ENCODE peak calls at places on chromosome 18, in six cellular contexts. W, J, P, X, I and L are unnamed samples.
A peak's percentile ranks its signal among the peaks of the same experiment; 100 is the strongest.

GRCh38 chr18:79399275-79400081 is 3.7 kb downstream of the NFATC1 start:
- DNase-seq in W (no peak), J (peak; percentile 25), P (no peak), X (no peak), I (no peak), L (no peak)

GRCh38 chr18:44781890-44782289 is 101.2 kb downstream of the SETBP1 start:
- DNase-seq in W (no peak), J (no peak), P (no peak), X (no peak), I (no peak), L (peak; percentile 11)

GRCh38 chr18:46009158-46009866 is 42.2 kb upstream of the EPG5 start:
- DNase-seq in W (no peak), J (no peak), P (no peak), X (no peak), I (no peak), L (no peak)

GRCh38 chr18:76827205-76827885 is 5.0 kb downstream of the ZNF236 start:
- DNase-seq in W (no peak), J (no peak), P (no peak), X (no peak), I (no peak), L (no peak)

GRCh38 chr18:47283476-47283875 is 32.0 kb upstream of the SKOR2 start:
- DNase-seq in W (no peak), J (peak; percentile 25), P (peak; percentile 41), X (peak; percentile 42), I (peak; percentile 39), L (no peak)

GRCh38 chr18:33579868-33580205 is 1.8 kb downstream of the ASXL3 start:
- DNase-seq in W (no peak), J (no peak), P (no peak), X (no peak), I (no peak), L (no peak)

GRCh38 chr18:50144535-50144934 is 50.4 kb downstream of the MYO5B start:
- DNase-seq in W (no peak), J (no peak), P (no peak), X (no peak), I (no peak), L (no peak)

GRCh38 chr18:33833847-33834246 is 255.8 kb downstream of the ASXL3 start:
- DNase-seq in W (no peak), J (no peak), P (no peak), X (no peak), I (no peak), L (no peak)

GRCh38 chr18:23964282-23965238 is 50.0 kb upstream of the TTC39C start:
- DNase-seq in W (no peak), J (peak; percentile 28), P (no peak), X (peak; percentile 55), I (no peak), L (no peak)

DNA sequence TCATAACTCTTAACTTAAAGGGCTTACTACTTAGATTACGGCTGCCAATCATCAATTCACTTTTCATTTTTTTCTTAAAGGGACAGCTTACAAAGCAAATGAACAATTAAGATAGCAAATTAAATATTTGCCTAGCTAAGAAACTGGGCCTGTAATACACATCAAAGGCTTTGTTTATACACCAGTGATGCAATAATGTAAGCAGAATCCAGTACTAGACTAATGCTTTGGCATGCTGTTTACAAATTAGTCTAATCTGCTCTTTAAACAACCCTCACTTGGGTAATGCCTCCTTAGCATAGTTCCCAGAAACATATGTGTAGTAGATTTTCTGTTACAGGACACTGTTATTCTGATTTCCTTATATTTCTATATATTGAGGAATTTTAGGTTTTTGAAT is 105.8 kb downstream of the ARHGAP28 start:
- DNase-seq in W (no peak), J (no peak), P (no peak), X (no peak), I (peak; percentile 6), L (no peak)
- TF ChIP-seq YY1 in W (no peak), J (no peak), P (no peak), X (no peak), I (no peak), L (no peak)

GRCh38 chr18:58045265-58046086 is 1.4 kb downstream of the NEDD4L start:
- DNase-seq in W (no peak), J (peak; percentile 19), P (peak; percentile 42), X (peak; percentile 48), I (peak; percentile 41), L (no peak)
- TF ChIP-seq YY1 in W (no peak), J (no peak), P (no peak), X (no peak), I (no peak), L (no peak)

GRCh38 chr18:41373612-41374011 is 581.4 kb upstream of the PIK3C3 start:
- DNase-seq in W (no peak), J (no peak), P (no peak), X (no peak), I (no peak), L (no peak)

GRCh38 chr18:41378628-41379027 is 576.4 kb upstream of the PIK3C3 start:
- DNase-seq in W (no peak), J (no peak), P (peak; percentile 17), X (no peak), I (no peak), L (no peak)
- TF ChIP-seq YY1 in W (no peak), J (no peak), P (no peak), X (no peak), I (no peak), L (no peak)

GRCh38 chr18:12032786-12033642 is 51.7 kb downstream of the IMPA2 start:
- DNase-seq in W (no peak), J (no peak), P (no peak), X (no peak), I (no peak), L (no peak)
- TF ChIP-seq YY1 in W (no peak), J (no peak), P (no peak), X (no peak), I (no peak), L (no peak)

DNA sequence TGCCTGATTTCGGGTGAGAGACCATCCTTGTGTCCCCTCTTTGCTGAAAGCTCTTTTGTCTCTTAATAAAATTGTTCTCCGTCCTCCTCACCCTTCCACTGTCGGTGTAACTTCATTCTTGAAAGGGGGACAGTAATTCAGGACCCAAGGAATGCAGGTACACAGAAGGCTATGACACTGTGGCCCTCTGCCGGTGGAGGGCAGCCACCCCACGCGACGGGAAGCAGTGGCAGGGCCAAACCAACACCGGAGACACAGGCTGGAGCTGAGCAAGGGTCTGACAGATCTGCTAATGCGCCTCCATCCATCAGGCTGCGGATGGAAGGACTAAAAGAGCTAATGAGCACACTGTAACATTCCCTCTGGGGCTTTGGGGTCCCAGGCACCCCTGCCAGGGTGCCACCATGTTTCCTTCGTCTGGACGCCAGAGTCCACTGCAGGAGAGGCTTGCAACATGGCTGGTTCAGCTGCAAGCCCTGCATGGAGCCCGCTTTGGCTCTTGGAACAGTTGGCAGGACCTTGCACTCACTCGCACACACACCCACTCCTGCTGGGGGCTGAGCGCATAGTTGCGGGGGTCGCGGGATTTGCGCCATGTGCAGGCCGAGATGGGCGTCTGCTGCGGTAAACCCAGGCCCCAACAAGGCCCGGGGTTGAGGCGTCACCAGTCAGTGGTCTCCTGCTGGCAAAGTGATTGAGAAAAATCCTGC is 544.1 kb upstream of the CDH7 start:
- DNase-seq in W (no peak), J (no peak), P (no peak), X (no peak), I (peak; percentile 4), L (no peak)
- TF ChIP-seq YY1 in W (no peak), J (no peak), P (no peak), X (no peak), I (no peak), L (no peak)

GRCh38 chr18:54906636-54907180 is 52.6 kb downstream of the CCDC68 start:
- DNase-seq in W (no peak), J (no peak), P (no peak), X (no peak), I (no peak), L (no peak)
- TF ChIP-seq YY1 in W (no peak), J (no peak), P (no peak), X (no peak), I (no peak), L (no peak)

DNA sequence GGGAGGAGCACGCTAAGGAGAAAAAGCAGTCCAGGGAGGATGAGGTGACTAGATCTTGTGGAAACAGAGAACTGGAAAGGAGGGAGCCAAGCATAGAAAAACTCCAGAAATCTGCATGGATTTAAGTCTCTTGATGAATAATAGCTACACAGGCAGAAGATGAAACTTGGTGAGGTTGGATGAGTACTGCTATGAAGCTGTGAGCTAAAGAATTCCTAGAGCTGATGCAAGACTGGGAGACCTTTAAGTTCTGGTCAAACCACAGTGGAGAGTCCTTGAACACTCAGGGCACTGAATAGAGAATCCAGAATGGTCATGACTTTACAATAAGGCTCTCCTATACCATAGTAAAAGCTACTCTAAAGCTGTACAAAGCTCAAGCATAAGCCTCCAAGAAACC is 18.4 kb upstream of the PIEZO2 start:
- DNase-seq in W (no peak), J (no peak), P (no peak), X (no peak), I (no peak), L (no peak)
- TF ChIP-seq YY1 in W (no peak), J (no peak), P (no peak), X (no peak), I (no peak), L (no peak)

DNA sequence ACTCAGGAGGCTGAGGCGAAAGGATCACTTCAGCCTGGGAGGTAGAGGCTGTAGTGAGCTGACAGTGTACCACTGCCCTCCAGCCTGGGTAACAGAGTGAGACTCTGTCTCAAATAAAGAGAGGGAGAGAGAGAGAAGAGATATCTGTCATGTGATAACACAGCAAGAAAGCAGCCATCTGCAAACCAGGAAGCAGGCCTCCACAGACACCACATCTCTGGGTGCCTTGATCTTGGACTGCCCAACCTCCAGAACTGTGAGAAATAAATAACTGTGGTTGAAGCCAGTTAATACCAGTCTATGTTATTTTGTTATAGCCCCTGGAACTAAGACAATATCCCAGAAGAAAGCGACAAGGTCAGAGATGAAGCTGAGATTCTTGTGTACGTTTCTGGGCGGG is 2.6 kb upstream of the CCDC68 start:
- DNase-seq in W (no peak), J (no peak), P (no peak), X (no peak), I (no peak), L (no peak)
- TF ChIP-seq YY1 in W (no peak), J (no peak), P (no peak), X (no peak), I (no peak), L (no peak)

GRCh38 chr18:10406172-10406663 is 48.2 kb upstream of the APCDD1 start:
- DNase-seq in W (no peak), J (no peak), P (no peak), X (no peak), I (no peak), L (peak; percentile 68)
- TF ChIP-seq YY1 in W (no peak), J (no peak), P (no peak), X (no peak), I (no peak), L (no peak)